ENCODE peak calls at places on chromosomes 7 and 10, in five cellular contexts. U is esophagus squamous epithelium, W is body of pancreas, T is prostate gland, H is HCT116. L is an unnamed sample.
A peak's percentile ranks its signal among the peaks of the same experiment; 100 is the strongest.

GRCh38 chr7:20330797-20331230 is at the start of gene ITGB8:
- DNase-seq in U (no peak), W (no peak), T (peak; percentile 63), H (no peak), L (no peak)

GRCh38 chr10:51397695-51398094 is 301.7 kb downstream of the CSTF2T start:
- DNase-seq in U (no peak), W (peak; percentile 85), T (peak; percentile 76), H (no peak), L (peak; percentile 60)

GRCh38 chr7:139994356-139994755 is 68.4 kb downstream of the PARP12 start:
- DNase-seq in U (no peak), W (no peak), T (no peak), H (no peak), L (no peak)

GRCh38 chr7:155395176-155395797 is 62.6 kb upstream of the EN2 start:
- DNase-seq in U (no peak), W (no peak), T (no peak), H (no peak), L (no peak)

GRCh38 chr7:116687801-116688201 is 15.8 kb downstream of the MET start:
- DNase-seq in U (no peak), W (no peak), T (no peak), H (peak; percentile 73), L (no peak)

GRCh38 chr10:34584164-34584563 is 230.9 kb downstream of the PARD3 start:
- DNase-seq in U (no peak), W (peak; percentile 7), T (peak; percentile 7), H (no peak), L (no peak)

GRCh38 chr10:112848868-112849267 is 101.2 kb upstream of the TCF7L2 start:
- DNase-seq in U (no peak), W (no peak), T (no peak), H (no peak), L (no peak)

GRCh38 chr10:28991326-28991725 is 297.5 kb upstream of the LYZL1 start:
- DNase-seq in U (no peak), W (no peak), T (no peak), H (peak; percentile 76), L (peak; percentile 39)

GRCh38 chr7:24587853-24588252 is 14.6 kb downstream of the PALS2 start:
- DNase-seq in U (no peak), W (no peak), T (no peak), H (no peak), L (no peak)

GRCh38 chr10:110388682-110389052 is 83.9 kb upstream of the SMNDC1 start:
- DNase-seq in U (no peak), W (no peak), T (no peak), H (no peak), L (no peak)

GRCh38 chr10:133388265-133388972 is 5.5 kb upstream of the MTG1 start:
- DNase-seq in U (no peak), W (no peak), T (no peak), H (no peak), L (no peak)

GRCh38 chr10:63429280-63429679 is 36.5 kb downstream of the JMJD1C start:
- DNase-seq in U (no peak), W (no peak), T (no peak), H (no peak), L (no peak)

GRCh38 chr7:107201795-107202450 is 33.1 kb downstream of the HBP1 start:
- DNase-seq in U (no peak), W (peak; percentile 89), T (peak; percentile 37), H (peak; percentile 23), L (peak; percentile 71)

GRCh38 chr7:106952658-106953231 is 87.7 kb downstream of the PIK3CG start:
- DNase-seq in U (no peak), W (peak; percentile 60), T (no peak), H (no peak), L (peak; percentile 15)

GRCh38 chr7:130063036-130063435 is 7.3 kb upstream of the KLHDC10 start:
- DNase-seq in U (no peak), W (peak; percentile 32), T (no peak), H (no peak), L (no peak)

GRCh38 chr10:117413928-117414618 is 38.8 kb upstream of the PDZD8 start:
- DNase-seq in U (no peak), W (no peak), T (no peak), H (no peak), L (no peak)

GRCh38 chr10:61643316-61643751 is 19.4 kb upstream of the CABCOCO1 start:
- DNase-seq in U (no peak), W (no peak), T (no peak), H (no peak), L (no peak)

GRCh38 chr10:108187396-108188012 is 1023.0 kb upstream of the SORCS1 start:
- DNase-seq in U (no peak), W (no peak), T (no peak), H (no peak), L (no peak)

DNA sequence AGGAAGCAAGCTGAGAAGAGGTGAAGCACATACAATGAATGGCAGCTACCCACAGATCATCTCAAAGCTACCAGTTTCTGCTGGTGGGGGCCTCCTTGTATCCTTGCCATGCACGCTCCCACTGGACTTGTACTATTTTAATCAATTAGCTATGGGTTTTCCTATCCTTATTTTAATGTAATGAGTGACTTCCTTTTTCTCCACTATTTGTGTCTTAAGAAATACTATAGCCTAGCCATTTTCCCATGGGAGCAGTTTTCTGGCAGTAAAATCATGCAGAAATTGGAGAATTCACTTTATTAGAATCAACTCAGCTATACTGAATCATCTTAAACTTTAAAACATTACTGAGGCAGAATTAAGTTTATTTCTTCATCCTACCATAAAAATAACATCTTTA is 73.5 kb downstream of the CTNNA3 start:
- DNase-seq in U (no peak), W (no peak), T (no peak), H (no peak), L (no peak)
- H3K4me1 ChIP-seq in U (no peaks in the 10 kb centered on the region), W (no peaks in the 10 kb centered on the region), T (no peaks in the 10 kb centered on the region), H (no peaks in the 10 kb centered on the region), L (no peaks in the 10 kb centered on the region)

GRCh38 chr7:27116521-27116946 is 14.0 kb downstream of the HOXA4 start:
- DNase-seq in U (no peak), W (no peak), T (no peak), H (no peak), L (no peak)
- TF ChIP-seq POLR2A in U (no peak), W (no peak), T (no peak), H (no peak), L (no peak)

GRCh38 chr10:95277614-95278013 is 13.2 kb downstream of the PDLIM1 start:
- DNase-seq in U (no peak), W (no peak), T (no peak), H (no peak), L (no peak)
- H3K4me1 ChIP-seq in U (peaks cover 56% of the 10 kb centered on the region), W (peaks cover 39% of the 10 kb centered on the region), T (no peaks in the 10 kb centered on the region), H (peaks cover 10% of the 10 kb centered on the region), L (peaks cover 18% of the 10 kb centered on the region)

GRCh38 chr10:114262478-114262877 is 23.4 kb downstream of the VWA2 start:
- DNase-seq in U (no peak), W (no peak), T (no peak), H (no peak), L (no peak)
- TF ChIP-seq POLR2A in U (no peak), W (no peak), T (no peak), H (no peak), L (no peak)

GRCh38 chr10:33293081-33293480 is 41.4 kb downstream of the NRP1 start:
- DNase-seq in U (no peak), W (no peak), T (no peak), H (no peak), L (no peak)

GRCh38 chr10:33293531-33294170 is 40.8 kb downstream of the NRP1 start:
- DNase-seq in U (no peak), W (no peak), T (no peak), H (no peak), L (no peak)

GRCh38 chr10:33290286-33291052 is 44.0 kb downstream of the NRP1 start:
- DNase-seq in U (no peak), W (no peak), T (no peak), H (no peak), L (no peak)

GRCh38 chr10:33289776-33290175 is 44.7 kb downstream of the NRP1 start:
- DNase-seq in U (no peak), W (no peak), T (no peak), H (no peak), L (no peak)

GRCh38 chr10:33291053-33291592 is 43.3 kb downstream of the NRP1 start:
- DNase-seq in U (no peak), W (no peak), T (no peak), H (no peak), L (no peak)
- H3K4me1 ChIP-seq in U (no peaks in the 10 kb centered on the region), W (peaks cover 39% of the 10 kb centered on the region), T (no peaks in the 10 kb centered on the region), H (peaks cover 18% of the 10 kb centered on the region), L (peaks cover 100% of the 10 kb centered on the region)

GRCh38 chr7:25862993-25863726 is 288.8 kb upstream of the NFE2L3 start:
- DNase-seq in U (no peak), W (no peak), T (no peak), H (no peak), L (no peak)

GRCh38 chr7:25864943-25865633 is 286.9 kb upstream of the NFE2L3 start:
- DNase-seq in U (no peak), W (no peak), T (no peak), H (no peak), L (no peak)

GRCh38 chr7:25862254-25862992 is 289.6 kb upstream of the NFE2L3 start:
- DNase-seq in U (peak; percentile 90), W (peak; percentile 81), T (peak; percentile 43), H (peak; percentile 100), L (peak; percentile 86)

GRCh38 chr7:25864511-25864910 is 287.5 kb upstream of the NFE2L3 start:
- DNase-seq in U (no peak), W (no peak), T (no peak), H (no peak), L (no peak)

GRCh38 chr7:25863727-25864116 is 288.3 kb upstream of the NFE2L3 start:
- DNase-seq in U (no peak), W (no peak), T (no peak), H (no peak), L (no peak)
- TF ChIP-seq POLR2A in U (no peak), W (no peak), T (no peak), H (no peak), L (no peak)

DNA sequence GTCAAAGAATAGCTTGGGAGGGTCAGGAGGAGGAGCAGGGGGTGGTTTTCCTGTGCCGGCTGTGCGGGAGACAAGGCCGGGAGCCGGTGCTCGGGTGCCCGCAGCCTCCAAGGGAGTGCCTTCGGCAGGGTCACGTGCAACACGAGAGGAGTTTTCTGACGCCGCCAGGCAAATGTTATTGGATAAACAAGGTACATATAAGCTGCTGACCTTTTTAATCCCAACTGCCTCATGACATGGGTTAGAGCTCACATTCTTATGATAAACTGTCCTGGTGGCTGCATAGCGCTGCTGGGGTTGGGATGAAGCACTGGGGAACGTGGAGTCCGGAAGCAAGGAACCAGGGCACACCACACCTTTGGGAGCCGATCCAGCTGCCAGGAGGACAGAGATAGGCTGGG is 124.8 kb upstream of the PDLIM1 start:
- DNase-seq in U (no peak), W (no peak), T (no peak), H (no peak), L (peak; percentile 63)
- H3K4me1 ChIP-seq in U (no peaks in the 10 kb centered on the region), W (peaks cover 4% of the 10 kb centered on the region), T (no peaks in the 10 kb centered on the region), H (no peaks in the 10 kb centered on the region), L (peaks cover 56% of the 10 kb centered on the region)

GRCh38 chr10:3624367-3624766 is 160.6 kb downstream of the KLF6 start:
- DNase-seq in U (no peak), W (no peak), T (no peak), H (no peak), L (no peak)
- TF ChIP-seq POLR2A in U (no peak), W (no peak), T (no peak), H (no peak), L (no peak)

GRCh38 chr10:73247509-73248258 is 629 bp upstream of the DNAJC9 start:
- DNase-seq in U (no peak), W (no peak), T (no peak), H (no peak), L (no peak)
- H3K4me1 ChIP-seq in U (peaks cover 17% of the 10 kb centered on the region), W (peaks cover 32% of the 10 kb centered on the region), T (peaks cover 14% of the 10 kb centered on the region), H (peaks cover 19% of the 10 kb centered on the region), L (peaks cover 8% of the 10 kb centered on the region)

L was measured in heart left ventricle.